ENCODE peak calls at places on chromosomes 1 and 21, in ten cellular contexts. E is HFFc6, Y is type B pancreatic cell, D is RKO, L is GM03348, U is non-pigmented ciliary epithelial cell, Z is AG20443, C is lower leg skin, G is amniotic stem cell, O is cardiac fibroblast. X is an unnamed sample.

GRCh38 chr1:8120693-8121260 is 94.7 kb upstream of the ERRFI1 start:
- DNase-seq in E (no peak), Y (no peak), D (no peak), L (no peak), U (no peak), Z (no peak), C (no peak), G (no peak), O (peak; percentile 75), X (no peak)

GRCh38 chr1:26721669-26722355 is 26.0 kb downstream of the ARID1A start:
- DNase-seq in E (no peak), Y (no peak), D (no peak), L (no peak), U (no peak), Z (no peak), C (no peak), G (no peak), O (no peak), X (no peak)

GRCh38 chr1:12155328-12155727 is 11.5 kb upstream of the TNFRSF1B start:
- DNase-seq in E (no peak), Y (no peak), D (no peak), L (no peak), U (no peak), Z (no peak), C (no peak), G (no peak), O (no peak), X (no peak)

GRCh38 chr21:40019076-40019475 is 151.8 kb downstream of the PCP4 start:
- DNase-seq in E (no peak), Y (peak; percentile 20), D (no peak), L (no peak), U (no peak), Z (no peak), C (peak; percentile 18), G (no peak), O (no peak), X (no peak)

GRCh38 chr1:53545663-53546408 is 86.6 kb downstream of the DMRTB1 start:
- DNase-seq in E (no peak), Y (no peak), D (no peak), L (no peak), U (no peak), Z (peak; percentile 49), C (peak; percentile 74), G (no peak), O (no peak), X (no peak)

GRCh38 chr1:113913887-113914664 is 8.9 kb downstream of the DCLRE1B start:
- DNase-seq in E (no peak), Y (no peak), D (no peak), L (no peak), U (no peak), Z (no peak), C (no peak), G (no peak), O (no peak), X (no peak)

GRCh38 chr1:193654951-193655705 is 468.7 kb upstream of the B3GALT2 start:
- DNase-seq in E (peak; percentile 41), Y (no peak), D (peak; percentile 26), L (no peak), U (no peak), Z (no peak), C (no peak), G (no peak), O (peak; percentile 46), X (no peak)

GRCh38 chr1:150194381-150195031 is 41.4 kb downstream of the ANP32E start:
- DNase-seq in E (peak; percentile 54), Y (no peak), D (no peak), L (peak; percentile 52), U (peak; percentile 58), Z (peak; percentile 32), C (no peak), G (peak; percentile 12), O (peak; percentile 41), X (no peak)

GRCh38 chr1:114554577-114554976 is 26.8 kb downstream of the BCAS2 start:
- DNase-seq in E (no peak), Y (no peak), D (no peak), L (no peak), U (no peak), Z (no peak), C (no peak), G (no peak), O (no peak), X (no peak)

GRCh38 chr1:210830034-210831028 is 303.6 kb downstream of the KCNH1 start:
- DNase-seq in E (no peak), Y (no peak), D (no peak), L (no peak), U (no peak), Z (no peak), C (no peak), G (no peak), O (no peak), X (no peak)

GRCh38 chr1:156608981-156609380 is 7.7 kb upstream of the GPATCH4 start:
- DNase-seq in E (no peak), Y (no peak), D (peak; percentile 65), L (no peak), U (no peak), Z (no peak), C (no peak), G (no peak), O (no peak), X (no peak)

GRCh38 chr1:25657786-25658760 is 41.5 kb downstream of the MAN1C1 start:
- DNase-seq in E (no peak), Y (peak; percentile 49), D (no peak), L (no peak), U (no peak), Z (no peak), C (peak; percentile 76), G (no peak), O (no peak), X (no peak)

GRCh38 chr1:85200367-85200869 is 398 bp downstream of the SYDE2 start:
- DNase-seq in E (no peak), Y (peak; percentile 74), D (peak; percentile 48), L (no peak), U (no peak), Z (peak; percentile 28), C (peak; percentile 90), G (no peak), O (no peak), X (no peak)

GRCh38 chr1:189597083-189597482 is 880.6 kb downstream of the BRINP3 start:
- DNase-seq in E (no peak), Y (no peak), D (no peak), L (no peak), U (no peak), Z (no peak), C (no peak), G (no peak), O (no peak), X (no peak)

GRCh38 chr21:36859744-36860501 is 106.5 kb downstream of the HLCS start:
- DNase-seq in E (peak; percentile 8), Y (no peak), D (peak; percentile 68), L (peak; percentile 68), U (no peak), Z (peak; percentile 70), C (peak; percentile 92), G (no peak), O (peak; percentile 62), X (peak; percentile 93)

GRCh38 chr21:45057886-45058285 is 16.5 kb upstream of the ADARB1 start:
- DNase-seq in E (no peak), Y (no peak), D (no peak), L (no peak), U (no peak), Z (no peak), C (peak; percentile 83), G (no peak), O (no peak), X (no peak)

GRCh38 chr21:35390013-35390776 is 341.1 kb upstream of the RUNX1 start:
- DNase-seq in E (peak; percentile 48), Y (no peak), D (no peak), L (peak; percentile 47), U (no peak), Z (peak; percentile 53), C (no peak), G (no peak), O (peak; percentile 50), X (no peak)

GRCh38 chr1:118151312-118151937 is 33.6 kb downstream of the SPAG17 start:
- DNase-seq in E (peak; percentile 54), Y (no peak), D (peak; percentile 59), L (peak; percentile 40), U (no peak), Z (peak; percentile 37), C (no peak), G (no peak), O (peak; percentile 78), X (peak; percentile 47)

GRCh38 chr1:202615501-202616354 is 94.5 kb downstream of the SYT2 start:
- DNase-seq in E (peak; percentile 46), Y (no peak), D (no peak), L (peak; percentile 43), U (no peak), Z (peak; percentile 47), C (no peak), G (no peak), O (peak; percentile 77), X (no peak)

GRCh38 chr1:114428083-114428754 is 82.8 kb downstream of the TRIM33 start:
- DNase-seq in E (peak; percentile 19), Y (no peak), D (peak; percentile 45), L (peak; percentile 12), U (no peak), Z (peak; percentile 20), C (no peak), G (no peak), O (peak; percentile 41), X (no peak)

GRCh38 chr1:110337704-110338199 is 1.4 kb upstream of the RBM15 start:
- DNase-seq in E (no peak), Y (no peak), D (peak; percentile 58), L (peak; percentile 14), U (no peak), Z (peak; percentile 22), C (peak; percentile 89), G (no peak), O (no peak), X (peak; percentile 64)

GRCh38 chr21:35563885-35564451 is 496.4 kb downstream of the SETD4 start:
- DNase-seq in E (peak; percentile 88), Y (no peak), D (no peak), L (peak; percentile 82), U (no peak), Z (peak; percentile 57), C (peak; percentile 86), G (peak; percentile 63), O (peak; percentile 98), X (no peak)

GRCh38 chr1:66623812-66624211 is 89.9 kb downstream of the SGIP1 start:
- DNase-seq in E (peak; percentile 73), Y (no peak), D (no peak), L (peak; percentile 11), U (peak; percentile 79), Z (no peak), C (no peak), G (no peak), O (peak; percentile 52), X (no peak)

GRCh38 chr21:45383615-45384201 is 21.3 kb upstream of the COL18A1 start:
- DNase-seq in E (no peak), Y (no peak), D (no peak), L (no peak), U (no peak), Z (no peak), C (peak; percentile 74), G (no peak), O (no peak), X (no peak)

GRCh38 chr1:197145451-197146029 is 929 bp downstream of the ASPM start:
- DNase-seq in E (no peak), Y (no peak), D (peak; percentile 27), L (no peak), U (no peak), Z (no peak), C (no peak), G (no peak), O (no peak), X (no peak)

GRCh38 chr1:63674865-63675815 is 81.9 kb downstream of the PGM1 start:
- DNase-seq in E (no peak), Y (no peak), D (no peak), L (no peak), U (no peak), Z (no peak), C (no peak), G (no peak), O (peak; percentile 59), X (no peak)

GRCh38 chr1:183103141-183103540 is 79.9 kb downstream of the LAMC1 start:
- DNase-seq in E (no peak), Y (no peak), D (no peak), L (no peak), U (no peak), Z (no peak), C (no peak), G (no peak), O (no peak), X (no peak)

GRCh38 chr21:28235169-28235892 is 757.3 kb downstream of the LTN1 start:
- DNase-seq in E (peak; percentile 20), Y (no peak), D (peak; percentile 9), L (no peak), U (no peak), Z (no peak), C (peak; percentile 76), G (no peak), O (peak; percentile 63), X (no peak)

X was measured in left lobe of liver.